ENCODE peak calls at places on chromosomes 4 and X, in five cellular contexts. K, Y, J, A and C are unnamed samples.

GRCh38 chr4:74117024-74117534 is 18.1 kb upstream of the CXCL2 start:
- DNase-seq in K (no peak), Y (no peak), J (no peak), A (peak), C (peak)

GRCh38 chr4:11728165-11728564 is 299.5 kb upstream of the HS3ST1 start:
- DNase-seq in K (no peak), Y (no peak), J (no peak), A (no peak), C (no peak)

GRCh38 chr4:113452868-113453620 is 308.5 kb downstream of the CAMK2D start:
- DNase-seq in K (no peak), Y (no peak), J (no peak), A (no peak), C (peak)

GRCh38 chr4:84901173-84901572 is 65.3 kb downstream of the WDFY3 start:
- DNase-seq in K (no peak), Y (no peak), J (no peak), A (no peak), C (no peak)

GRCh38 chr4:55291227-55291629 is 54.8 kb upstream of the SRD5A3 start:
- DNase-seq in K (no peak), Y (no peak), J (no peak), A (no peak), C (peak)

GRCh38 chr4:102246416-102246815 is 98.9 kb downstream of the SLC39A8 start:
- DNase-seq in K (no peak), Y (no peak), J (no peak), A (no peak), C (no peak)

GRCh38 chr4:178633263-178633662 is 1191.0 kb upstream of the AGA start:
- DNase-seq in K (no peak), Y (no peak), J (no peak), A (no peak), C (no peak)

GRCh38 chrX:150482537-150483217 is 85.7 kb upstream of the MTM1 start:
- DNase-seq in K (no peak), Y (peak), J (no peak), A (no peak), C (no peak)

GRCh38 chrX:16992411-16992810 is 46.0 kb downstream of the REPS2 start:
- DNase-seq in K (no peak), Y (no peak), J (no peak), A (no peak), C (no peak)

GRCh38 chr4:170978990-170979389 is 834.2 kb upstream of the GALNTL6 start:
- DNase-seq in K (no peak), Y (no peak), J (no peak), A (no peak), C (no peak)

GRCh38 chrX:109684136-109684535 is 48.9 kb downstream of the ACSL4 start:
- DNase-seq in K (no peak), Y (no peak), J (no peak), A (no peak), C (no peak)

DNA sequence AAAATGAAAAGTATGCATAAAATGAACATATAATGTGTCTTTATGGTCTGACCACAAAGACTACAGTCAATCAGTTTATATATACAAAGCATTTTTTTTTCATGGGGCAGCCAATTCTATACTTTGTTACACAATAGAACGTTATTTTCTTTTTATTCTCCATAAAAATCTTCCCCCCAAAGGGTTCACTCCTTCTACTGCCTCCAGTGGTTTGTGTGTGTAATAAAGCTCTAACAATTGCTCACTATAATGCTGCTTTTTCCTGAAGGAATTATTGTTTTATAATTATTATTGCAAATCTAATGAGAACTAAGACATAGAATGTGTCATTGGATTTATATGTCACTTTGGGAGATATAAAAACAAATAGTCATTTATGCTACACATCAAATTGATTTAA is 664.1 kb upstream of the PABPC4L start:
- DNase-seq in K (no peak), Y (no peak), J (no peak), A (no peak), C (no peak)
- TF ChIP-seq CTCF in K (no peak), Y (no peak), J (no peak), A (no peak), C (no peak)

DNA sequence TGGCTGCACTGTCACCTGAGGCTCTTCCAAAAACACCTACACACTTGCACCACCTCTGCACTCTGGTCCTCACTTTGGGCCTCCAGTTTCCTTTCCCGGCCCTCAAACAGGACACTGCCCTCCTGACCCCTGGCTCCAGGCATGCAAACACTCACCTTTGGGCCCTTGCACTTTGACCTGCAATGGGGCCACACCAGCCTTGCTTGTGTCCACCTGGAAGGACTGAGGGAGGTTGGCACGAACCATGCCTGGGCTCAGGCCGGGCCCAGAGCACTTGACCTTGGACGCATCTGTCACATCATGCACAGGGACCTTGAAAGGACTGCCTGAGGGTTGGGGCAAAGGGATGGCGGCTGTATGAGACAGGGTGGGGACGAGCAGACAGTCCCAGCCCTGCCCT is 15.6 kb downstream of the FLNA start:
- DNase-seq in K (no peak), Y (no peak), J (no peak), A (no peak), C (no peak)
- TF ChIP-seq POLR2A in K (no peak), Y (no peak), J (no peak), A (no peak), C (no peak)

GRCh38 chr4:40987151-40987550 is 227.2 kb downstream of the APBB2 start:
- DNase-seq in K (no peak), Y (no peak), J (no peak), A (no peak), C (no peak)
- TF ChIP-seq CTCF in K (no peak), Y (no peak), J (no peak), A (no peak), C (no peak)

GRCh38 chr4:25440478-25441030 is 63.5 kb downstream of the ANAPC4 start:
- DNase-seq in K (peak), Y (no peak), J (no peak), A (peak), C (peak)
- TF ChIP-seq POLR2A in K (no peak), Y (no peak), J (no peak), A (no peak), C (no peak)

GRCh38 chrX:149004936-149005335 is 500.2 kb downstream of the IDS start:
- DNase-seq in K (no peak), Y (no peak), J (no peak), A (no peak), C (no peak)
- TF ChIP-seq CTCF in K (no peak), Y (no peak), J (no peak), A (no peak), C (no peak)

DNA sequence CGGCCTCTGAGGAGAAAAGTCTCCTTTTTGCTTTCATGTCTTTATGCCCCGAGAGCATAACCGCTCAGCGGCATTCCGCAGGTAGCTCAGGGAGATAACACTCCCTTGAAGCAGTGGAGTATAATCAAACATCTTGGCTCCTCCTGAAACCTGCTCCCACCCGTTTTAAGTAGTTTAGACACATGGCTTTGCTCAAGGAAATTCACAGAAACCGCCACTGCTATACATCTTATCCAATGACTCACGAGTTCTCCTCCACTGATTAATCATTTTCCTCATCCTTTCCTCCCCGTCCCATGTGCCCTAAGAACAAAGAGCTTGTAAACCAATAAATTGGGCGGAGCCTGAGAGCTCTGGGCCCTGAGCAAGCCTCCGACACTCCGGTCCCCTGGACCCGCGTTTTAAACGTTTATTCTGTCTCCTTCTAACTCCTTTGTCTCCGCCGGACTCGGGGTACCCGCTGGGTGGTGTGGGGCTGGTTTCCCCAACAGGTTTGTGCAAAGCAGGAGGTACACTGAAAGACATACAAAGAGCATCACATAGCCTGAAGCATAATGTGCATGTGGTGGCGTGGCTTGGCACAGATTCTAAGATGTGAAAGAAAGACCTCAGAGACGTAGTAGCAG is 401.2 kb downstream of the TLL1 start:
- DNase-seq in K (no peak), Y (no peak), J (no peak), A (no peak), C (no peak)
- TF ChIP-seq POLR2A in K (no peak), Y (no peak), J (no peak), A (no peak), C (no peak)

GRCh38 chrX:139759637-139760036 is 51.7 kb upstream of the MCF2 start:
- DNase-seq in K (no peak), Y (peak), J (no peak), A (no peak), C (no peak)
- TF ChIP-seq CTCF in K (no peak), Y (peak), J (peak), A (no peak), C (no peak)

GRCh38 chr4:472881-473574 is 25.9 kb downstream of the ZNF721 start:
- DNase-seq in K (no peak), Y (peak), J (no peak), A (no peak), C (no peak)

GRCh38 chr4:475962-476361 is 23.0 kb downstream of the ZNF721 start:
- DNase-seq in K (no peak), Y (no peak), J (no peak), A (no peak), C (no peak)

GRCh38 chr4:476501-476900 is 22.5 kb downstream of the ZNF721 start:
- DNase-seq in K (no peak), Y (no peak), J (no peak), A (no peak), C (no peak)

GRCh38 chr4:477686-478085 is 21.3 kb downstream of the ZNF721 start:
- DNase-seq in K (no peak), Y (no peak), J (no peak), A (no peak), C (no peak)

GRCh38 chr4:473575-474457 is 25.1 kb downstream of the ZNF721 start:
- DNase-seq in K (peak), Y (peak), J (peak), A (peak), C (peak)
- TF ChIP-seq POLR2A in K (peak), Y (peak), J (peak), A (no peak), C (peak)

GRCh38 chrX:100819837-100820666 is at the start of gene CSTF2:
- DNase-seq in K (peak), Y (peak), J (peak), A (peak), C (peak)
- TF ChIP-seq CTCF in K (no peak), Y (peak), J (no peak), A (no peak), C (no peak)